ENCODE peak calls at places on chromosomes 2 and 18, in six cellular contexts. I is ecto neural progenitor cell; N is heart right ventricle; O is T-helper 1 cell; R is activated T-helper 1 cell treated with anti-CD3 and anti-CD28 coated beads, Interleukin-2, amount 50 U/mL, for 16 hours; D is right atrium auricular region. J is an unnamed sample.
A peak's percentile ranks its signal among the peaks of the same experiment; 100 is the strongest.

GRCh38 chr2:120559401-120559800 is 176.3 kb upstream of the GLI2 start:
- DNase-seq in O (no peak), N (no peak), D (no peak), R (no peak), I (no peak), J (no peak)

GRCh38 chr18:29157057-29157780 is 980.3 kb upstream of the CDH2 start:
- DNase-seq in D (no peak), N (no peak), I (no peak), O (no peak), R (no peak), J (no peak)

GRCh38 chr2:36541891-36542595 is 55.9 kb downstream of the FEZ2 start:
- DNase-seq in I (no peak), O (no peak), D (no peak), N (peak; percentile 30), R (no peak), J (no peak)

GRCh38 chr2:5453224-5453623 is 239.0 kb upstream of the SOX11 start:
- DNase-seq in O (no peak), D (no peak), I (no peak), N (no peak), R (no peak), J (no peak)

GRCh38 chr2:239154971-239155805 is 245.6 kb downstream of the HDAC4 start:
- DNase-seq in I (no peak), N (no peak), R (no peak), O (no peak), D (no peak), J (no peak)

GRCh38 chr2:134934641-134935040 is 16.0 kb downstream of the CCNT2 start:
- DNase-seq in N (no peak), R (no peak), O (no peak), I (no peak), D (no peak), J (no peak)

GRCh38 chr2:181352158-181352557 is 105.0 kb upstream of the ITGA4 start:
- DNase-seq in I (no peak), R (no peak), O (no peak), N (no peak), D (no peak), J (no peak)

GRCh38 chr18:55893948-55894347 is 306.0 kb upstream of the TCF4 start:
- DNase-seq in I (no peak), D (no peak), O (no peak), R (no peak), N (no peak), J (no peak)

GRCh38 chr2:234771985-234772774 is 179.6 kb upstream of the SH3BP4 start:
- DNase-seq in R (no peak), O (no peak), I (no peak), N (peak; percentile 42), D (no peak), J (no peak)

GRCh38 chr2:176812376-176812775 is 400.2 kb upstream of the HNRNPA3 start:
- DNase-seq in D (no peak), N (no peak), R (no peak), I (no peak), O (no peak), J (peak; percentile 19)

GRCh38 chr2:34534341-34534740 is 935.2 kb upstream of the FAM98A start:
- DNase-seq in O (no peak), N (no peak), I (no peak), D (no peak), R (no peak), J (no peak)

GRCh38 chr2:203631068-203631757 is 75.2 kb upstream of the CD28 start:
- DNase-seq in N (no peak), R (no peak), I (no peak), D (no peak), O (no peak), J (no peak)

GRCh38 chr2:54771166-54771565 is 47.7 kb downstream of the EML6 start:
- DNase-seq in D (no peak), R (no peak), I (no peak), O (no peak), N (no peak), J (no peak)

GRCh38 chr2:208256192-208256782 is 1.4 kb upstream of the IDH1 start:
- DNase-seq in O (no peak), D (no peak), R (no peak), I (no peak), N (no peak), J (peak; percentile 24)

GRCh38 chr2:141554810-141555209 is 576.0 kb downstream of the LRP1B start:
- DNase-seq in N (no peak), O (no peak), R (no peak), D (no peak), I (peak; percentile 44), J (peak; percentile 76)

GRCh38 chr2:28009732-28010131 is 119.2 kb downstream of the BABAM2 start:
- DNase-seq in I (no peak), N (peak; percentile 14), R (no peak), O (no peak), D (no peak), J (peak; percentile 15)

GRCh38 chr2:25473758-25474335 is 132.1 kb upstream of the DNMT3A start:
- DNase-seq in R (no peak), I (no peak), N (peak; percentile 17), O (no peak), D (no peak), J (peak; percentile 45)

GRCh38 chr2:16162491-16163040 is 222.2 kb downstream of the MYCN start:
- DNase-seq in I (no peak), R (no peak), N (no peak), D (no peak), O (no peak), J (no peak)

GRCh38 chr2:136206613-136207012 is 88.7 kb upstream of the CXCR4 start:
- DNase-seq in N (no peak), O (no peak), D (no peak), R (no peak), I (no peak), J (peak; percentile 5)

GRCh38 chr18:37254256-37254880 is 311.2 kb downstream of the CELF4 start:
- DNase-seq in I (peak; percentile 60), N (no peak), R (no peak), D (no peak), O (no peak), J (peak; percentile 45)

GRCh38 chr2:237931205-237931721 is 35.6 kb upstream of the UBE2F start:
- DNase-seq in O (no peak), D (no peak), I (no peak), N (no peak), R (no peak), J (no peak)

GRCh38 chr18:48674198-48674721 is 135.4 kb downstream of the CTIF start:
- DNase-seq in N (peak; percentile 69), R (no peak), D (peak; percentile 55), I (no peak), O (no peak), J (no peak)

GRCh38 chr2:121071058-121071504 is 213.9 kb downstream of the TFCP2L1 start:
- DNase-seq in O (no peak), R (no peak), D (no peak), I (peak; percentile 89), N (peak; percentile 41), J (peak; percentile 38)

GRCh38 chr2:85356186-85356585 is 1.6 kb downstream of the ELMOD3 start:
- DNase-seq in I (no peak), N (no peak), R (no peak), O (no peak), D (no peak), J (no peak)

GRCh38 chr18:54916507-54916906 is 42.8 kb downstream of the CCDC68 start:
- DNase-seq in R (no peak), D (no peak), N (no peak), I (no peak), O (no peak), J (no peak)

GRCh38 chr2:240520143-240520973 is 37.4 kb downstream of the ANKMY1 start:
- DNase-seq in O (no peak), N (no peak), I (no peak), D (no peak), R (no peak), J (no peak)

GRCh38 chr2:26572589-26572988 is 68.6 kb downstream of the CIB4 start:
- DNase-seq in D (no peak), I (no peak), R (no peak), O (no peak), N (no peak), J (no peak)

GRCh38 chr18:12863687-12864086 is 20.4 kb downstream of the PTPN2 start:
- DNase-seq in D (no peak), N (no peak), R (no peak), I (no peak), O (no peak), J (no peak)

GRCh38 chr18:26471027-26471426 is 77.3 kb downstream of the KCTD1 start:
- DNase-seq in I (no peak), R (no peak), D (no peak), O (no peak), N (no peak), J (no peak)

J was measured in G401.